ENCODE peak calls at places on chromosomes 2 and 18, in nine cellular contexts. One of them, this sample, is unnamed.
A peak's percentile ranks its signal among the peaks of the same experiment; 100 is the strongest.

GRCh38 chr18:78912862-78913261 is 66.8 kb upstream of the SALL3 start:
- DNase-seq in GM13976: no peak
- DNase-seq in GM23248: no peak
- DNase-seq in tibial artery: no peak
- DNase-seq in cardiac muscle cell: no peak
- DNase-seq in dorsolateral prefrontal cortex: peak; percentile 25
- DNase-seq in HTR-8/SVneo: no peak
- DNase-seq in mucosa of gallbladder: no peak
- DNase-seq in effector memory CD8-positive, alpha-beta T cell: no peak
- DNase-seq in this sample: no peak

GRCh38 chr2:168977608-168978007 is 53.5 kb downstream of the ABCB11 start:
- DNase-seq in GM13976: no peak
- DNase-seq in GM23248: no peak
- DNase-seq in tibial artery: no peak
- DNase-seq in cardiac muscle cell: no peak
- DNase-seq in dorsolateral prefrontal cortex: no peak
- DNase-seq in HTR-8/SVneo: no peak
- DNase-seq in mucosa of gallbladder: no peak
- DNase-seq in effector memory CD8-positive, alpha-beta T cell: no peak
- DNase-seq in this sample: no peak

GRCh38 chr2:70995227-70995729 is 605 bp upstream of the TEX261 start:
- DNase-seq in GM13976: peak; percentile 72
- DNase-seq in GM23248: peak; percentile 48
- DNase-seq in tibial artery: no peak
- DNase-seq in cardiac muscle cell: peak; percentile 56
- DNase-seq in dorsolateral prefrontal cortex: no peak
- DNase-seq in HTR-8/SVneo: peak; percentile 66
- DNase-seq in mucosa of gallbladder: peak; percentile 34
- DNase-seq in effector memory CD8-positive, alpha-beta T cell: peak; percentile 44
- DNase-seq in this sample: peak; percentile 35

GRCh38 chr18:9683418-9684396 is 24.4 kb upstream of the RAB31 start:
- DNase-seq in GM13976: no peak
- DNase-seq in GM23248: peak; percentile 89
- DNase-seq in tibial artery: peak; percentile 67
- DNase-seq in cardiac muscle cell: no peak
- DNase-seq in dorsolateral prefrontal cortex: no peak
- DNase-seq in HTR-8/SVneo: peak; percentile 47
- DNase-seq in mucosa of gallbladder: no peak
- DNase-seq in effector memory CD8-positive, alpha-beta T cell: no peak
- DNase-seq in this sample: peak; percentile 80

GRCh38 chr2:195559431-195559914 is 97.6 kb upstream of the SLC39A10 start:
- DNase-seq in GM13976: peak; percentile 68
- DNase-seq in GM23248: peak; percentile 78
- DNase-seq in tibial artery: no peak
- DNase-seq in cardiac muscle cell: no peak
- DNase-seq in dorsolateral prefrontal cortex: no peak
- DNase-seq in HTR-8/SVneo: peak; percentile 54
- DNase-seq in mucosa of gallbladder: peak; percentile 52
- DNase-seq in effector memory CD8-positive, alpha-beta T cell: peak; percentile 56
- DNase-seq in this sample: peak; percentile 85

GRCh38 chr18:24656571-24656971 is 196.1 kb downstream of the HRH4 start:
- DNase-seq in GM13976: no peak
- DNase-seq in GM23248: peak; percentile 72
- DNase-seq in tibial artery: no peak
- DNase-seq in cardiac muscle cell: no peak
- DNase-seq in dorsolateral prefrontal cortex: no peak
- DNase-seq in HTR-8/SVneo: no peak
- DNase-seq in mucosa of gallbladder: no peak
- DNase-seq in effector memory CD8-positive, alpha-beta T cell: no peak
- DNase-seq in this sample: peak; percentile 23

GRCh38 chr2:142415461-142415860 is 284.6 kb upstream of the LRP1B start:
- DNase-seq in GM13976: no peak
- DNase-seq in GM23248: no peak
- DNase-seq in tibial artery: no peak
- DNase-seq in cardiac muscle cell: no peak
- DNase-seq in dorsolateral prefrontal cortex: no peak
- DNase-seq in HTR-8/SVneo: no peak
- DNase-seq in mucosa of gallbladder: no peak
- DNase-seq in effector memory CD8-positive, alpha-beta T cell: no peak
- DNase-seq in this sample: no peak

GRCh38 chr2:207061181-207061580 is 104.6 kb downstream of the KLF7 start:
- DNase-seq in GM13976: no peak
- DNase-seq in GM23248: no peak
- DNase-seq in tibial artery: no peak
- DNase-seq in cardiac muscle cell: no peak
- DNase-seq in dorsolateral prefrontal cortex: no peak
- DNase-seq in HTR-8/SVneo: no peak
- DNase-seq in mucosa of gallbladder: no peak
- DNase-seq in effector memory CD8-positive, alpha-beta T cell: no peak
- DNase-seq in this sample: no peak

GRCh38 chr2:199943373-199943772 is 11.9 kb downstream of the TYW5 start:
- DNase-seq in GM13976: no peak
- DNase-seq in GM23248: no peak
- DNase-seq in tibial artery: no peak
- DNase-seq in cardiac muscle cell: no peak
- DNase-seq in dorsolateral prefrontal cortex: no peak
- DNase-seq in HTR-8/SVneo: no peak
- DNase-seq in mucosa of gallbladder: no peak
- DNase-seq in effector memory CD8-positive, alpha-beta T cell: no peak
- DNase-seq in this sample: no peak

GRCh38 chr2:112690853-112691390 is 29.9 kb upstream of the NT5DC4 start:
- DNase-seq in GM13976: peak; percentile 72
- DNase-seq in GM23248: peak; percentile 82
- DNase-seq in tibial artery: peak; percentile 70
- DNase-seq in cardiac muscle cell: peak; percentile 47
- DNase-seq in dorsolateral prefrontal cortex: peak; percentile 73
- DNase-seq in HTR-8/SVneo: peak; percentile 47
- DNase-seq in mucosa of gallbladder: peak; percentile 69
- DNase-seq in effector memory CD8-positive, alpha-beta T cell: peak; percentile 59
- DNase-seq in this sample: peak; percentile 47

GRCh38 chr2:172639823-172640222 is 83.9 kb downstream of the PDK1 start:
- DNase-seq in GM13976: no peak
- DNase-seq in GM23248: peak; percentile 90
- DNase-seq in tibial artery: no peak
- DNase-seq in cardiac muscle cell: no peak
- DNase-seq in dorsolateral prefrontal cortex: no peak
- DNase-seq in HTR-8/SVneo: peak; percentile 47
- DNase-seq in mucosa of gallbladder: no peak
- DNase-seq in effector memory CD8-positive, alpha-beta T cell: no peak
- DNase-seq in this sample: peak; percentile 90

GRCh38 chr18:8952796-8953760 is 149.4 kb upstream of the NDUFV2 start:
- DNase-seq in GM13976: no peak
- DNase-seq in GM23248: peak; percentile 97
- DNase-seq in tibial artery: no peak
- DNase-seq in cardiac muscle cell: no peak
- DNase-seq in dorsolateral prefrontal cortex: peak; percentile 60
- DNase-seq in HTR-8/SVneo: no peak
- DNase-seq in mucosa of gallbladder: no peak
- DNase-seq in effector memory CD8-positive, alpha-beta T cell: no peak
- DNase-seq in this sample: peak; percentile 97

This sample was measured in EH.